ENCODE peak calls at places on chromosomes 12 and 14, in eight cellular contexts. C is tibial artery; H is CD4-positive, alpha-beta T cell; G is body of pancreas; K is endothelial cell of umbilical vein; M is psoas muscle; L is fibroblast of lung; J is MCF 10A. T is an unnamed sample.

GRCh38 chr14:104743461-104744380 is 9.2 kb upstream of the SIVA1 start:
- DNase-seq in C (no peak), H (no peak), G (no peak), K (no peak), M (peak; percentile 12), L (no peak), J (no peak), T (no peak)

GRCh38 chr14:106586098-106586704 is 1059.8 kb downstream of the TMEM121 start:
- DNase-seq in C (no peak), H (peak; percentile 52), G (peak; percentile 16), K (no peak), M (no peak), L (no peak), J (peak; percentile 59), T (peak; percentile 60)

GRCh38 chr12:42162940-42163339 is 18.3 kb upstream of the GXYLT1 start:
- DNase-seq in C (no peak), H (no peak), G (no peak), K (no peak), M (no peak), L (no peak), J (no peak), T (no peak)

GRCh38 chr12:79358716-79359341 is 331.9 kb downstream of the PAWR start:
- DNase-seq in C (no peak), H (no peak), G (no peak), K (no peak), M (no peak), L (no peak), J (no peak), T (no peak)

GRCh38 chr14:50040401-50040775 is 76.0 kb downstream of the VCPKMT start:
- DNase-seq in C (no peak), H (no peak), G (no peak), K (peak; percentile 78), M (no peak), L (peak; percentile 71), J (peak; percentile 81), T (no peak)

GRCh38 chr12:71125515-71125914 is 32.3 kb downstream of the TSPAN8 start:
- DNase-seq in C (no peak), H (no peak), G (no peak), K (no peak), M (no peak), L (no peak), J (no peak), T (no peak)

GRCh38 chr12:69070319-69071090 is 137.5 kb upstream of the CPM start:
- DNase-seq in C (peak; percentile 73), H (peak; percentile 42), G (peak; percentile 69), K (peak; percentile 80), M (no peak), L (peak; percentile 79), J (peak; percentile 79), T (peak; percentile 20)

GRCh38 chr14:42710071-42710470 is 1103.4 kb downstream of the LRFN5 start:
- DNase-seq in C (no peak), H (no peak), G (no peak), K (no peak), M (no peak), L (peak; percentile 12), J (no peak), T (no peak)

GRCh38 chr14:91980157-91980556 is 32.7 kb upstream of the FBLN5 start:
- DNase-seq in C (no peak), H (no peak), G (no peak), K (peak; percentile 94), M (no peak), L (peak; percentile 88), J (peak; percentile 88), T (no peak)

GRCh38 chr12:1933342-1933992 is 15.0 kb upstream of the CACNA2D4 start:
- DNase-seq in C (peak; percentile 66), H (no peak), G (no peak), K (no peak), M (no peak), L (peak; percentile 54), J (no peak), T (no peak)

GRCh38 chr14:104355949-104356737 is 217.8 kb downstream of the KIF26A start:
- DNase-seq in C (peak; percentile 56), H (no peak), G (peak; percentile 7), K (no peak), M (no peak), L (no peak), J (no peak), T (no peak)

GRCh38 chr14:68680541-68681051 is 112.3 kb downstream of the ZFP36L1 start:
- DNase-seq in C (peak; percentile 61), H (no peak), G (no peak), K (no peak), M (no peak), L (peak; percentile 81), J (no peak), T (no peak)

GRCh38 chr12:69844416-69844815 is 19.4 kb downstream of the MYRFL start:
- DNase-seq in C (no peak), H (no peak), G (no peak), K (no peak), M (no peak), L (no peak), J (no peak), T (no peak)

GRCh38 chr14:81435578-81436295 is 35.6 kb upstream of the STON2 start:
- DNase-seq in C (peak; percentile 69), H (peak; percentile 5), G (peak; percentile 52), K (peak; percentile 29), M (peak; percentile 65), L (peak; percentile 23), J (peak; percentile 42), T (peak; percentile 22)

GRCh38 chr12:57755454-57756372 is 810 bp downstream of the MARCHF9 start:
- DNase-seq in C (no peak), H (no peak), G (peak; percentile 65), K (no peak), M (no peak), L (no peak), J (no peak), T (peak; percentile 61)

GRCh38 chr12:1083888-1084262 is 92.9 kb downstream of the ERC1 start:
- DNase-seq in C (no peak), H (no peak), G (peak; percentile 67), K (no peak), M (no peak), L (peak; percentile 81), J (no peak), T (no peak)

GRCh38 chr12:94202245-94203180 is 54.1 kb downstream of the PLXNC1 start:
- DNase-seq in C (no peak), H (no peak), G (no peak), K (no peak), M (no peak), L (no peak), J (peak; percentile 66), T (no peak)

GRCh38 chr12:103011974-103012763 is 54.7 kb downstream of the ASCL1 start:
- DNase-seq in C (no peak), H (no peak), G (no peak), K (no peak), M (no peak), L (no peak), J (no peak), T (no peak)

GRCh38 chr14:62079035-62079434 is 316.8 kb downstream of the SNAPC1 start:
- DNase-seq in C (no peak), H (no peak), G (no peak), K (no peak), M (no peak), L (no peak), J (no peak), T (no peak)

GRCh38 chr12:84408936-84409335 is 503.7 kb downstream of the SLC6A15 start:
- DNase-seq in C (no peak), H (no peak), G (no peak), K (no peak), M (no peak), L (no peak), J (peak; percentile 3), T (no peak)

GRCh38 chr12:77893918-77894317 is 63.2 kb downstream of the NAV3 start:
- DNase-seq in C (no peak), H (no peak), G (peak; percentile 85), K (peak; percentile 73), M (no peak), L (peak; percentile 35), J (peak; percentile 70), T (no peak)

GRCh38 chr12:74051848-74052247 is 485.8 kb upstream of the ATXN7L3B start:
- DNase-seq in C (no peak), H (no peak), G (no peak), K (no peak), M (no peak), L (no peak), J (no peak), T (no peak)

GRCh38 chr14:29927596-29928341 is at the start of gene PRKD1:
- DNase-seq in C (peak; percentile 80), H (no peak), G (peak; percentile 71), K (peak; percentile 4), M (peak; percentile 67), L (peak; percentile 75), J (peak; percentile 50), T (peak; percentile 32)

GRCh38 chr14:47186491-47186890 is 488.9 kb downstream of the MDGA2 start:
- DNase-seq in C (no peak), H (no peak), G (no peak), K (peak; percentile 79), M (no peak), L (no peak), J (no peak), T (no peak)

GRCh38 chr12:55712154-55712553 is 3.7 kb upstream of the BLOC1S1 start:
- DNase-seq in C (no peak), H (no peak), G (no peak), K (no peak), M (peak; percentile 24), L (no peak), J (no peak), T (no peak)

DNA sequence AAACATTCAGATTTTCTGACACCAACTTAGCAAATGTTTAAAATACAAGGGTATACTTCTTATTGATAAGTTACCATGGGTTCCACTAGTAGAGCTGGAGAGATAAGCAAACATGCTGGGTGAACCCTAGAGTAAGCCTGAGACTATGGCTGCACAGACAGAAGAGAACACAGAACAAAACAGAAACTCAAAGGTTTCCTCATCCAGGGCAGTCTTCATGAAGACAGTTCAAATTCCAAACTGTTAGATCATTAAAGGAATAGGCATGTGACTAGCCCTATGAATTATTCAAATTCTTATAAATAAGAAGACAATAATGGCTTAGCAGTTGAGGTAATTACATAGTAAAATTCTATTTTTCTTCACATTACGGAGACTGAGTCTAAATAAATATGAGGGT is 28.1 kb downstream of the BTBD7 start:
- DNase-seq in C (no peak), H (no peak), G (no peak), K (no peak), M (no peak), L (no peak), J (no peak), T (no peak)
- TF ChIP-seq CTCF in C (no peak), H (no peak), G (no peak), K (no peak), M (no peak), L (no peak), J (no peak), T (no peak)

GRCh38 chr14:89848165-89848564 is 106.4 kb downstream of the EFCAB11 start:
- DNase-seq in C (no peak), H (no peak), G (no peak), K (no peak), M (no peak), L (peak; percentile 62), J (no peak), T (no peak)
- TF ChIP-seq CTCF in C (peak; percentile 67), H (no peak), G (no peak), K (no peak), M (no peak), L (peak; percentile 64), J (peak; percentile 12), T (no peak)

GRCh38 chr12:124379938-124380754 is 85.3 kb downstream of the RFLNA start:
- DNase-seq in C (peak; percentile 97), H (no peak), G (no peak), K (peak; percentile 93), M (peak; percentile 76), L (peak; percentile 89), J (peak; percentile 75), T (no peak)
- TF ChIP-seq CTCF in C (peak; percentile 68), H (no peak), G (no peak), K (peak; percentile 43), M (peak; percentile 49), L (peak; percentile 56), J (no peak), T (no peak)

GRCh38 chr14:19902409-19902808 is 18.0 kb upstream of the OR4K5 start:
- DNase-seq in C (no peak), H (no peak), G (no peak), K (no peak), M (no peak), L (no peak), J (no peak), T (no peak)
- TF ChIP-seq CTCF in C (no peak), H (no peak), G (no peak), K (no peak), M (no peak), L (no peak), J (no peak), T (no peak)